ENCODE peak calls at places on chromosome 11, in ten cellular contexts. One of them, this sample, is unnamed.

GRCh38 chr11:1553808-1554594 is 18.1 kb downstream of the DUSP8 start:
- DNase-seq in uterus: no peak
- DNase-seq in AG09309: no peak
- DNase-seq in fibroblast of lung: no peak
- DNase-seq in thoracic aorta: no peak
- DNase-seq in ovary: no peak
- DNase-seq in brain microvascular endothelial cell: no peak
- DNase-seq in tibial artery: peak
- DNase-seq in kidney epithelial cell: no peak
- DNase-seq in HL-60: no peak
- DNase-seq in this sample: no peak

GRCh38 chr11:105789579-105789978 is 179.7 kb downstream of the GRIA4 start:
- DNase-seq in HL-60: no peak
- DNase-seq in kidney epithelial cell: no peak
- DNase-seq in fibroblast of lung: no peak
- DNase-seq in uterus: no peak
- DNase-seq in ovary: no peak
- DNase-seq in thoracic aorta: no peak
- DNase-seq in AG09309: no peak
- DNase-seq in brain microvascular endothelial cell: no peak
- DNase-seq in tibial artery: no peak
- DNase-seq in this sample: no peak

GRCh38 chr11:66225054-66225453 is 43.4 kb upstream of the RAB1B start:
- DNase-seq in uterus: no peak
- DNase-seq in ovary: no peak
- DNase-seq in brain microvascular endothelial cell: no peak
- DNase-seq in tibial artery: no peak
- DNase-seq in AG09309: no peak
- DNase-seq in HL-60: no peak
- DNase-seq in kidney epithelial cell: no peak
- DNase-seq in fibroblast of lung: no peak
- DNase-seq in thoracic aorta: no peak
- DNase-seq in this sample: peak

GRCh38 chr11:41201156-41201555 is 258.3 kb downstream of the LRRC4C start:
- DNase-seq in fibroblast of lung: peak
- DNase-seq in HL-60: no peak
- DNase-seq in brain microvascular endothelial cell: no peak
- DNase-seq in uterus: no peak
- DNase-seq in AG09309: no peak
- DNase-seq in ovary: no peak
- DNase-seq in tibial artery: no peak
- DNase-seq in thoracic aorta: no peak
- DNase-seq in kidney epithelial cell: no peak
- DNase-seq in this sample: no peak

GRCh38 chr11:85941380-85941973 is 86.3 kb downstream of the CCDC83 start:
- DNase-seq in HL-60: no peak
- DNase-seq in uterus: peak
- DNase-seq in kidney epithelial cell: peak
- DNase-seq in ovary: peak
- DNase-seq in AG09309: no peak
- DNase-seq in fibroblast of lung: peak
- DNase-seq in brain microvascular endothelial cell: peak
- DNase-seq in tibial artery: peak
- DNase-seq in thoracic aorta: no peak
- DNase-seq in this sample: no peak

GRCh38 chr11:33234397-33235168 is 22.6 kb upstream of the HIPK3 start:
- DNase-seq in kidney epithelial cell: no peak
- DNase-seq in brain microvascular endothelial cell: no peak
- DNase-seq in uterus: no peak
- DNase-seq in fibroblast of lung: peak
- DNase-seq in ovary: no peak
- DNase-seq in tibial artery: no peak
- DNase-seq in AG09309: no peak
- DNase-seq in HL-60: no peak
- DNase-seq in thoracic aorta: no peak
- DNase-seq in this sample: no peak

GRCh38 chr11:9089061-9089460 is 2.3 kb downstream of the SCUBE2 start:
- DNase-seq in tibial artery: no peak
- DNase-seq in AG09309: no peak
- DNase-seq in brain microvascular endothelial cell: no peak
- DNase-seq in fibroblast of lung: no peak
- DNase-seq in thoracic aorta: no peak
- DNase-seq in ovary: no peak
- DNase-seq in HL-60: no peak
- DNase-seq in kidney epithelial cell: no peak
- DNase-seq in uterus: no peak
- DNase-seq in this sample: no peak

GRCh38 chr11:100188137-100188783 is 498.8 kb upstream of the ARHGAP42 start:
- DNase-seq in ovary: no peak
- DNase-seq in brain microvascular endothelial cell: no peak
- DNase-seq in kidney epithelial cell: no peak
- DNase-seq in uterus: no peak
- DNase-seq in AG09309: no peak
- DNase-seq in fibroblast of lung: no peak
- DNase-seq in tibial artery: no peak
- DNase-seq in HL-60: no peak
- DNase-seq in thoracic aorta: no peak
- DNase-seq in this sample: no peak

DNA sequence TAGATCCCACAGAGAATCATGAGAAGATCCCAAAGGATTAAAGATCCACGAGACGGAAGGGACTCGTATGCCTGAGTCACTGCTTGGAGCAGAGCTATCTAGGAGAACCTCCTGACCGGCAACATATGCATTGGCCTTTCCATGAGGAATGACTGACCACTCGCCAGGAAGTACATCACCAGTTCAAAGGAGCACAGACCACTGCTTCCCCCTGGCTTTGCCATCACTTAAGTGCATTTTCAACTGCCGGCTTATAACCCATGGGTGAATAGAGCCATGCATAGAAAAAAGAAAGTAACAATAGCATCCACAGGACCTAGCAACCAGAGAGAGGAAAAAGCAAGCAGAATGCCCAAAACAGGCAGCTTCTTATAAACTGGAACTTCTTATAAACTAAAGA is 98.3 kb upstream of the ZC3H12C start:
- DNase-seq in tibial artery: no peak
- DNase-seq in uterus: no peak
- DNase-seq in fibroblast of lung: no peak
- DNase-seq in brain microvascular endothelial cell: no peak
- DNase-seq in ovary: no peak
- DNase-seq in kidney epithelial cell: no peak
- DNase-seq in thoracic aorta: no peak
- DNase-seq in AG09309: no peak
- DNase-seq in HL-60: no peak
- DNase-seq in this sample: no peak
- TF ChIP-seq CTCF in tibial artery: no peak
- TF ChIP-seq CTCF in uterus: no peak
- TF ChIP-seq CTCF in fibroblast of lung: no peak
- TF ChIP-seq CTCF in brain microvascular endothelial cell: peak
- TF ChIP-seq CTCF in ovary: no peak
- TF ChIP-seq CTCF in kidney epithelial cell: no peak
- TF ChIP-seq CTCF in thoracic aorta: no peak
- TF ChIP-seq CTCF in AG09309: no peak
- TF ChIP-seq CTCF in HL-60: no peak
- TF ChIP-seq CTCF in this sample: no peak

GRCh38 chr11:118640332-118641154 is 33.1 kb downstream of the PHLDB1 start:
- DNase-seq in brain microvascular endothelial cell: no peak
- DNase-seq in thoracic aorta: no peak
- DNase-seq in tibial artery: no peak
- DNase-seq in ovary: no peak
- DNase-seq in uterus: no peak
- DNase-seq in HL-60: no peak
- DNase-seq in AG09309: no peak
- DNase-seq in fibroblast of lung: no peak
- DNase-seq in kidney epithelial cell: no peak
- DNase-seq in this sample: peak
- TF ChIP-seq CTCF in brain microvascular endothelial cell: no peak
- TF ChIP-seq CTCF in thoracic aorta: no peak
- TF ChIP-seq CTCF in tibial artery: no peak
- TF ChIP-seq CTCF in ovary: no peak
- TF ChIP-seq CTCF in uterus: no peak
- TF ChIP-seq CTCF in HL-60: no peak
- TF ChIP-seq CTCF in AG09309: peak
- TF ChIP-seq CTCF in fibroblast of lung: no peak
- TF ChIP-seq CTCF in kidney epithelial cell: peak
- TF ChIP-seq CTCF in this sample: peak

GRCh38 chr11:10453261-10453660 is 1.8 kb upstream of the AMPD3 start:
- DNase-seq in brain microvascular endothelial cell: no peak
- DNase-seq in uterus: no peak
- DNase-seq in thoracic aorta: no peak
- DNase-seq in tibial artery: no peak
- DNase-seq in kidney epithelial cell: no peak
- DNase-seq in ovary: no peak
- DNase-seq in fibroblast of lung: no peak
- DNase-seq in AG09309: no peak
- DNase-seq in HL-60: no peak
- DNase-seq in this sample: no peak

GRCh38 chr11:10454506-10454901 is 560 bp upstream of the AMPD3 start:
- DNase-seq in AG09309: no peak
- DNase-seq in ovary: no peak
- DNase-seq in tibial artery: no peak
- DNase-seq in fibroblast of lung: peak
- DNase-seq in thoracic aorta: no peak
- DNase-seq in HL-60: no peak
- DNase-seq in kidney epithelial cell: no peak
- DNase-seq in brain microvascular endothelial cell: no peak
- DNase-seq in uterus: no peak
- DNase-seq in this sample: no peak

GRCh38 chr11:10451399-10452116 is 3.5 kb upstream of the AMPD3 start:
- DNase-seq in thoracic aorta: no peak
- DNase-seq in HL-60: no peak
- DNase-seq in ovary: no peak
- DNase-seq in fibroblast of lung: no peak
- DNase-seq in AG09309: no peak
- DNase-seq in tibial artery: no peak
- DNase-seq in uterus: no peak
- DNase-seq in kidney epithelial cell: no peak
- DNase-seq in brain microvascular endothelial cell: no peak
- DNase-seq in this sample: no peak

GRCh38 chr11:10452211-10452767 is 2.8 kb upstream of the AMPD3 start:
- DNase-seq in brain microvascular endothelial cell: no peak
- DNase-seq in HL-60: no peak
- DNase-seq in AG09309: no peak
- DNase-seq in ovary: no peak
- DNase-seq in kidney epithelial cell: no peak
- DNase-seq in thoracic aorta: no peak
- DNase-seq in fibroblast of lung: no peak
- DNase-seq in uterus: no peak
- DNase-seq in tibial artery: no peak
- DNase-seq in this sample: no peak

DNA sequence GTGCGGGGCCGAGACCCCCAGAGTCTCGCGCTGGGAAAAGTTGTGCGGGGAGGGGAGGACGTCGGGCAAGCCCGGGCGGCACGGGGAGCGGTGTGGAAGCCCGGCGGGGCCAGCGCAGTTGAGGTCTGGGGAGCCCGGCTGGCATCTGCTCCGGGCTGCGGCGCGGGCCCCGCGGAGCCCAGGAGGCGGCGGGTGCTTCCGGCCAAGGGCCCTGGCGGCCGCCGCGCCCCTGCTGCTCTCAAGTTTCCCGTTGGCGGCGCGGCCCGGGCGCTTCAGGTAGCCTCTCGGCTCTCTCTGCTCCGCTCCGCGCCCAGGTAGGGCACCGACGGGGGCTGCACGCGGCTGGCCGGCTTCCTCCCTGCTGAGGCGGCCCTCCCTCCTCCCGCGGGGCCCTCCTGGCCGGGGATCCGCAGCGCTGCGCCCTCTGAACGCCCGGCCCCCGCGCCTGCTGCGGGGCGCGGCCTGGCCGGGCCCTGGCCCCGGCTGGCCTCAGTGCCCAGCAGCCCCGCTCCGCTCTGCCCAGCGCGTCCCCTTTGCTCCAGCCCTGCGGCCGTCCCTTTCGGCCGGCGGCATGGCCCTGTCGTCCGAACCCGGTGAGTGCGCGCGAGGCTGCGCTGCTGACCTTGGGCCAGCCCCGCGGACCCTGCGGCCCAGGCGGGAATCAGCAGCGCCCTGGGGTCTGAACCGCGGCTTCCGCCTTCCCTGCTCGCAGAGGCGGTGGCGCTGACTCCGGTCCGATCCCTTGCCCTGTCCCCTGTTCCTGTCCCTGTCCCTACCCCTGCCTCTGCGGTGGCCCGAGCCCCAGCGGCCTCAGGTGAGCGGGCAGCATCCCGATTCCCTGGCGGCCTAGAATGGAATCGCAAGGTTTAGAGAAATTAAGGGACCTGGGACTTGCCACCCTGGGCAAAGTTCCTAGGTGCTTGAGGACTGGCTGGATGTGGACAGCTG is 4.3 kb upstream of the AMPD3 start:
- DNase-seq in thoracic aorta: no peak
- DNase-seq in kidney epithelial cell: no peak
- DNase-seq in HL-60: no peak
- DNase-seq in uterus: no peak
- DNase-seq in ovary: peak
- DNase-seq in tibial artery: no peak
- DNase-seq in brain microvascular endothelial cell: no peak
- DNase-seq in AG09309: no peak
- DNase-seq in fibroblast of lung: peak
- DNase-seq in this sample: no peak
- TF ChIP-seq CTCF in thoracic aorta: peak
- TF ChIP-seq CTCF in kidney epithelial cell: peak
- TF ChIP-seq CTCF in HL-60: no peak
- TF ChIP-seq CTCF in uterus: peak
- TF ChIP-seq CTCF in ovary: no peak
- TF ChIP-seq CTCF in tibial artery: peak
- TF ChIP-seq CTCF in brain microvascular endothelial cell: peak
- TF ChIP-seq CTCF in AG09309: no peak
- TF ChIP-seq CTCF in fibroblast of lung: peak
- TF ChIP-seq CTCF in this sample: peak

GRCh38 chr11:75766449-75767227 is 1.9 kb upstream of the DGAT2 start:
- DNase-seq in ovary: no peak
- DNase-seq in brain microvascular endothelial cell: no peak
- DNase-seq in AG09309: no peak
- DNase-seq in fibroblast of lung: no peak
- DNase-seq in HL-60: no peak
- DNase-seq in thoracic aorta: no peak
- DNase-seq in kidney epithelial cell: no peak
- DNase-seq in tibial artery: peak
- DNase-seq in uterus: no peak
- DNase-seq in this sample: no peak

GRCh38 chr11:75767793-75768111 is 826 bp upstream of the DGAT2 start:
- DNase-seq in fibroblast of lung: no peak
- DNase-seq in thoracic aorta: no peak
- DNase-seq in HL-60: no peak
- DNase-seq in uterus: no peak
- DNase-seq in kidney epithelial cell: no peak
- DNase-seq in tibial artery: no peak
- DNase-seq in brain microvascular endothelial cell: no peak
- DNase-seq in AG09309: no peak
- DNase-seq in ovary: no peak
- DNase-seq in this sample: no peak

GRCh38 chr11:75768112-75768908 is at the start of gene DGAT2:
- DNase-seq in uterus: peak
- DNase-seq in kidney epithelial cell: no peak
- DNase-seq in tibial artery: peak
- DNase-seq in HL-60: peak
- DNase-seq in AG09309: no peak
- DNase-seq in thoracic aorta: no peak
- DNase-seq in ovary: peak
- DNase-seq in brain microvascular endothelial cell: peak
- DNase-seq in fibroblast of lung: peak
- DNase-seq in this sample: no peak

GRCh38 chr11:75767228-75767572 is 1.4 kb upstream of the DGAT2 start:
- DNase-seq in ovary: no peak
- DNase-seq in HL-60: no peak
- DNase-seq in thoracic aorta: no peak
- DNase-seq in kidney epithelial cell: no peak
- DNase-seq in AG09309: no peak
- DNase-seq in uterus: no peak
- DNase-seq in brain microvascular endothelial cell: no peak
- DNase-seq in fibroblast of lung: no peak
- DNase-seq in tibial artery: peak
- DNase-seq in this sample: no peak

GRCh38 chr11:75768909-75769771 is 562 bp downstream of the DGAT2 start:
- DNase-seq in tibial artery: peak
- DNase-seq in kidney epithelial cell: no peak
- DNase-seq in brain microvascular endothelial cell: no peak
- DNase-seq in HL-60: no peak
- DNase-seq in fibroblast of lung: no peak
- DNase-seq in AG09309: no peak
- DNase-seq in thoracic aorta: no peak
- DNase-seq in uterus: no peak
- DNase-seq in ovary: no peak
- DNase-seq in this sample: no peak
- TF ChIP-seq CTCF in tibial artery: no peak
- TF ChIP-seq CTCF in kidney epithelial cell: no peak
- TF ChIP-seq CTCF in brain microvascular endothelial cell: no peak
- TF ChIP-seq CTCF in HL-60: no peak
- TF ChIP-seq CTCF in fibroblast of lung: no peak
- TF ChIP-seq CTCF in AG09309: no peak
- TF ChIP-seq CTCF in thoracic aorta: no peak
- TF ChIP-seq CTCF in uterus: no peak
- TF ChIP-seq CTCF in ovary: no peak
- TF ChIP-seq CTCF in this sample: peak

This sample was measured in chondrocyte.